ENCODE peak calls at places on chromosomes 1 and 21, in four cellular contexts. M is C1 segment of cervical spinal cord, H is SHP77 treated with DMSO at 0.1 percent for 48 hours, V is PC-3. C is an unnamed sample.

GRCh38 chr21:32494946-32495703 is 82.6 kb downstream of the EVA1C start:
- DNase-seq in H (no peak), M (no peak), V (peak), C (peak)

GRCh38 chr1:183416850-183417690 is 1.1 kb downstream of the NMNAT2 start:
- DNase-seq in H (no peak), M (peak), V (no peak), C (no peak)

GRCh38 chr1:182092336-182092735 is 30.8 kb upstream of the ZNF648 start:
- DNase-seq in V (no peak), M (no peak), H (no peak), C (no peak)

GRCh38 chr1:201506092-201506491 is 831 bp downstream of the CSRP1 start:
- DNase-seq in M (no peak), V (no peak), H (peak), C (no peak)

GRCh38 chr1:42999308-42999707 is 40.6 kb upstream of the SLC2A1 start:
- DNase-seq in V (peak), M (no peak), H (no peak), C (no peak)

GRCh38 chr1:38788285-38788684 is 71.3 kb downstream of the RRAGC start:
- DNase-seq in V (no peak), H (no peak), M (no peak), C (no peak)

GRCh38 chr21:45295576-45296365 is 8.1 kb upstream of the POFUT2 start:
- DNase-seq in M (no peak), V (peak), H (no peak), C (no peak)

GRCh38 chr1:25955553-25955952 is 42.3 kb downstream of the PAFAH2 start:
- DNase-seq in V (no peak), M (no peak), H (no peak), C (no peak)

GRCh38 chr1:208475951-208476824 is 232.0 kb upstream of the PLXNA2 start:
- DNase-seq in H (peak), V (peak), M (no peak), C (no peak)

GRCh38 chr1:184624051-184624450 is 130.6 kb downstream of the EDEM3 start:
- DNase-seq in M (no peak), V (peak), H (no peak), C (no peak)

GRCh38 chr21:29326914-29327554 is 28.3 kb downstream of the BACH1 start:
- DNase-seq in M (no peak), H (no peak), V (no peak), C (no peak)

GRCh38 chr1:6127587-6128163 is 52.4 kb downstream of the CHD5 start:
- DNase-seq in M (peak), H (no peak), V (peak), C (peak)

GRCh38 chr21:15300131-15300530 is 235.3 kb upstream of the NRIP1 start:
- DNase-seq in H (no peak), V (no peak), M (no peak), C (no peak)

C was measured in HT-29.